ENCODE peak calls at places on chromosome 3, in eight cellular contexts. One of them, this sample, is unnamed.

GRCh38 chr3:171456765-171457164 is 3.4 kb downstream of the TNIK start:
- DNase-seq in aorta: no peak
- DNase-seq in myocyte: no peak
- DNase-seq in CD4-positive, CD25-positive, alpha-beta regulatory T cell: no peak
- DNase-seq in GM03348: no peak
- DNase-seq in astrocyte of the spinal cord: no peak
- DNase-seq in HCEC 1CT: no peak
- DNase-seq in fibroblast of pulmonary artery: no peak
- DNase-seq in this sample: no peak

GRCh38 chr3:186933801-186934200 is 3.5 kb downstream of the ST6GAL1 start:
- DNase-seq in CD4-positive, CD25-positive, alpha-beta regulatory T cell: no peak
- DNase-seq in HCEC 1CT: no peak
- DNase-seq in astrocyte of the spinal cord: no peak
- DNase-seq in aorta: no peak
- DNase-seq in myocyte: no peak
- DNase-seq in GM03348: no peak
- DNase-seq in fibroblast of pulmonary artery: no peak
- DNase-seq in this sample: no peak

GRCh38 chr3:26279091-26279490 is 343.5 kb upstream of the LRRC3B start:
- DNase-seq in myocyte: no peak
- DNase-seq in CD4-positive, CD25-positive, alpha-beta regulatory T cell: no peak
- DNase-seq in aorta: no peak
- DNase-seq in astrocyte of the spinal cord: no peak
- DNase-seq in HCEC 1CT: no peak
- DNase-seq in GM03348: no peak
- DNase-seq in fibroblast of pulmonary artery: no peak
- DNase-seq in this sample: no peak

GRCh38 chr3:13535905-13536304 is 13.0 kb upstream of the FBLN2 start:
- DNase-seq in astrocyte of the spinal cord: no peak
- DNase-seq in myocyte: no peak
- DNase-seq in HCEC 1CT: no peak
- DNase-seq in aorta: peak; percentile 73
- DNase-seq in GM03348: no peak
- DNase-seq in fibroblast of pulmonary artery: no peak
- DNase-seq in CD4-positive, CD25-positive, alpha-beta regulatory T cell: no peak
- DNase-seq in this sample: no peak

GRCh38 chr3:124811441-124811840 is 75.7 kb downstream of the ITGB5 start:
- DNase-seq in myocyte: peak; percentile 53
- DNase-seq in HCEC 1CT: peak; percentile 36
- DNase-seq in astrocyte of the spinal cord: peak; percentile 73
- DNase-seq in GM03348: peak; percentile 85
- DNase-seq in CD4-positive, CD25-positive, alpha-beta regulatory T cell: no peak
- DNase-seq in fibroblast of pulmonary artery: peak; percentile 81
- DNase-seq in aorta: no peak
- DNase-seq in this sample: peak; percentile 76

GRCh38 chr3:158105124-158105709 is 1.0 kb downstream of the SHOX2 start:
- DNase-seq in astrocyte of the spinal cord: no peak
- DNase-seq in aorta: no peak
- DNase-seq in HCEC 1CT: peak; percentile 47
- DNase-seq in myocyte: peak; percentile 25
- DNase-seq in fibroblast of pulmonary artery: no peak
- DNase-seq in CD4-positive, CD25-positive, alpha-beta regulatory T cell: no peak
- DNase-seq in GM03348: peak; percentile 81
- DNase-seq in this sample: no peak

GRCh38 chr3:55720614-55721013 is 233.5 kb upstream of the WNT5A start:
- DNase-seq in GM03348: peak; percentile 59
- DNase-seq in aorta: no peak
- DNase-seq in myocyte: no peak
- DNase-seq in HCEC 1CT: peak; percentile 32
- DNase-seq in fibroblast of pulmonary artery: peak; percentile 22
- DNase-seq in CD4-positive, CD25-positive, alpha-beta regulatory T cell: no peak
- DNase-seq in astrocyte of the spinal cord: peak; percentile 68
- DNase-seq in this sample: peak; percentile 80

GRCh38 chr3:72634128-72634527 is 214.1 kb downstream of the SHQ1 start:
- DNase-seq in CD4-positive, CD25-positive, alpha-beta regulatory T cell: peak; percentile 33
- DNase-seq in myocyte: no peak
- DNase-seq in aorta: no peak
- DNase-seq in GM03348: no peak
- DNase-seq in fibroblast of pulmonary artery: no peak
- DNase-seq in astrocyte of the spinal cord: no peak
- DNase-seq in HCEC 1CT: no peak
- DNase-seq in this sample: no peak

GRCh38 chr3:102332934-102333333 is 101.9 kb upstream of the ZPLD1 start:
- DNase-seq in astrocyte of the spinal cord: no peak
- DNase-seq in GM03348: no peak
- DNase-seq in HCEC 1CT: no peak
- DNase-seq in myocyte: no peak
- DNase-seq in fibroblast of pulmonary artery: no peak
- DNase-seq in CD4-positive, CD25-positive, alpha-beta regulatory T cell: no peak
- DNase-seq in aorta: no peak
- DNase-seq in this sample: no peak

GRCh38 chr3:27141668-27142067 is 227.5 kb downstream of the NEK10 start:
- DNase-seq in HCEC 1CT: peak; percentile 7
- DNase-seq in fibroblast of pulmonary artery: no peak
- DNase-seq in GM03348: no peak
- DNase-seq in CD4-positive, CD25-positive, alpha-beta regulatory T cell: peak; percentile 2
- DNase-seq in astrocyte of the spinal cord: no peak
- DNase-seq in aorta: no peak
- DNase-seq in myocyte: no peak
- DNase-seq in this sample: no peak

GRCh38 chr3:44080507-44080906 is 161.2 kb upstream of the TOPAZ1 start:
- DNase-seq in HCEC 1CT: no peak
- DNase-seq in GM03348: no peak
- DNase-seq in myocyte: no peak
- DNase-seq in CD4-positive, CD25-positive, alpha-beta regulatory T cell: no peak
- DNase-seq in astrocyte of the spinal cord: no peak
- DNase-seq in aorta: no peak
- DNase-seq in fibroblast of pulmonary artery: no peak
- DNase-seq in this sample: no peak

GRCh38 chr3:12545473-12545791 is at the start of gene MKRN2OS:
- DNase-seq in CD4-positive, CD25-positive, alpha-beta regulatory T cell: no peak
- DNase-seq in GM03348: no peak
- DNase-seq in astrocyte of the spinal cord: no peak
- DNase-seq in myocyte: no peak
- DNase-seq in HCEC 1CT: no peak
- DNase-seq in fibroblast of pulmonary artery: no peak
- DNase-seq in aorta: no peak
- DNase-seq in this sample: peak; percentile 4

GRCh38 chr3:65402597-65402996 is 636.1 kb downstream of the MAGI1 start:
- DNase-seq in CD4-positive, CD25-positive, alpha-beta regulatory T cell: no peak
- DNase-seq in GM03348: peak; percentile 89
- DNase-seq in fibroblast of pulmonary artery: peak; percentile 60
- DNase-seq in astrocyte of the spinal cord: peak; percentile 88
- DNase-seq in HCEC 1CT: peak; percentile 91
- DNase-seq in aorta: peak; percentile 82
- DNase-seq in myocyte: peak; percentile 96
- DNase-seq in this sample: peak; percentile 93

GRCh38 chr3:148079370-148079769 is 618.3 kb upstream of the AGTR1 start:
- DNase-seq in astrocyte of the spinal cord: peak; percentile 69
- DNase-seq in GM03348: peak; percentile 2
- DNase-seq in myocyte: peak; percentile 55
- DNase-seq in fibroblast of pulmonary artery: no peak
- DNase-seq in aorta: no peak
- DNase-seq in HCEC 1CT: no peak
- DNase-seq in CD4-positive, CD25-positive, alpha-beta regulatory T cell: no peak
- DNase-seq in this sample: no peak

This sample was measured in IMR-90.